ENCODE peak calls at places on chromosomes 1 and 21, in eight cellular contexts. S, F, P, T, U, L, J and Y are unnamed samples.
A peak's percentile ranks its signal among the peaks of the same experiment; 100 is the strongest.

GRCh38 chr1:235152235-235152634 is 8.8 kb downstream of the RBM34 start:
- DNase-seq in S (no peak), F (no peak), P (no peak), T (no peak), U (no peak), L (no peak), J (no peak), Y (no peak)

GRCh38 chr1:219121634-219122033 is 52.0 kb upstream of the LYPLAL1 start:
- DNase-seq in S (no peak), F (no peak), P (no peak), T (no peak), U (no peak), L (no peak), J (no peak), Y (no peak)

GRCh38 chr21:42753804-42754203 is 100.4 kb downstream of the PDE9A start:
- DNase-seq in S (no peak), F (no peak), P (no peak), T (no peak), U (no peak), L (no peak), J (no peak), Y (no peak)

GRCh38 chr1:38800720-38801671 is 58.6 kb downstream of the RRAGC start:
- DNase-seq in S (no peak), F (no peak), P (no peak), T (no peak), U (no peak), L (no peak), J (no peak), Y (no peak)

GRCh38 chr1:29546496-29546895 is 310.2 kb downstream of the PTPRU start:
- DNase-seq in S (no peak), F (no peak), P (no peak), T (no peak), U (no peak), L (no peak), J (no peak), Y (no peak)

GRCh38 chr1:154714638-154715037 is 106.7 kb upstream of the ADAR start:
- DNase-seq in S (no peak), F (peak; percentile 24), P (no peak), T (no peak), U (no peak), L (peak; percentile 25), J (no peak), Y (peak; percentile 35)

GRCh38 chr1:37792943-37793686 is 532 bp upstream of the MANEAL start:
- DNase-seq in S (no peak), F (no peak), P (no peak), T (no peak), U (no peak), L (no peak), J (no peak), Y (no peak)

GRCh38 chr21:44874497-44875331 is 1.2 kb upstream of the PTTG1IP start:
- DNase-seq in S (peak; percentile 48), F (no peak), P (no peak), T (peak; percentile 69), U (peak; percentile 87), L (no peak), J (peak; percentile 25), Y (no peak)

GRCh38 chr1:200646515-200646914 is 23.2 kb downstream of the DDX59 start:
- DNase-seq in S (no peak), F (no peak), P (no peak), T (no peak), U (no peak), L (no peak), J (no peak), Y (no peak)

GRCh38 chr1:87331319-87332269 is 2.9 kb downstream of the LMO4 start:
- DNase-seq in S (peak; percentile 82), F (peak; percentile 68), P (peak; percentile 20), T (peak; percentile 59), U (peak; percentile 85), L (no peak), J (peak; percentile 42), Y (no peak)

GRCh38 chr1:66916320-66916719 is 8.3 kb downstream of the DNAI4 start:
- DNase-seq in S (no peak), F (no peak), P (no peak), T (no peak), U (no peak), L (no peak), J (no peak), Y (no peak)

GRCh38 chr1:90246069-90246468 is 251.2 kb downstream of the ZNF326 start:
- DNase-seq in S (no peak), F (no peak), P (no peak), T (no peak), U (no peak), L (no peak), J (no peak), Y (no peak)

GRCh38 chr1:214864896-214865688 is 217.4 kb upstream of the KCNK2 start:
- DNase-seq in S (no peak), F (no peak), P (no peak), T (no peak), U (no peak), L (peak; percentile 21), J (no peak), Y (peak; percentile 9)

GRCh38 chr1:107669996-107670395 is 295.0 kb downstream of the VAV3 start:
- DNase-seq in S (no peak), F (no peak), P (no peak), T (no peak), U (peak; percentile 52), L (no peak), J (no peak), Y (no peak)